ENCODE peak calls at places on chromosome 16, in five cellular contexts. R is A549; A is CD8-positive, alpha-beta memory T cell; G is iPS DF 6.9; O is GM23248. S is an unnamed sample.

GRCh38 chr16:21656795-21657768 is 4.7 kb upstream of the IGSF6 start:
- DNase-seq in R (peak; percentile 60), O (peak; percentile 76), G (no peak), A (peak; percentile 64), S (peak; percentile 76)

GRCh38 chr16:75555213-75555706 is 792 bp downstream of the TMEM231 start:
- DNase-seq in A (no peak), R (peak; percentile 94), O (peak; percentile 95), G (peak; percentile 88), S (peak; percentile 10)

GRCh38 chr16:25707982-25708583 is 16.3 kb downstream of the HS3ST4 start:
- DNase-seq in A (no peak), G (no peak), R (peak; percentile 52), O (peak; percentile 30), S (no peak)

GRCh38 chr16:72561-73537 is at the start of gene RHBDF1:
- DNase-seq in R (peak; percentile 47), G (no peak), O (peak; percentile 80), A (no peak), S (no peak)

GRCh38 chr16:53518550-53519416 is 15.8 kb upstream of the AKTIP start:
- DNase-seq in G (no peak), R (no peak), A (peak; percentile 83), O (peak; percentile 8), S (peak; percentile 87)

GRCh38 chr16:4183258-4184037 is 58.4 kb downstream of the SRL start:
- DNase-seq in O (peak; percentile 98), G (peak; percentile 82), R (peak; percentile 91), A (peak; percentile 70), S (peak; percentile 66)

GRCh38 chr16:67652578-67653130 is 7.4 kb downstream of the ACD start:
- DNase-seq in G (no peak), R (no peak), A (no peak), O (peak; percentile 64), S (no peak)

GRCh38 chr16:32116080-32116479 is 137.0 kb upstream of the TP53TG3D start:
- DNase-seq in R (no peak), O (peak; percentile 7), G (no peak), A (peak; percentile 4), S (no peak)

GRCh38 chr16:84874004-84874435 is 54.2 kb downstream of the CRISPLD2 start:
- DNase-seq in R (no peak), A (no peak), O (no peak), G (no peak), S (no peak)

GRCh38 chr16:14310519-14310991 is 239.4 kb downstream of the MRTFB start:
- DNase-seq in O (peak; percentile 67), R (peak; percentile 63), A (no peak), G (no peak), S (no peak)

GRCh38 chr16:12225282-12225681 is 248.7 kb downstream of the SNX29 start:
- DNase-seq in A (no peak), O (no peak), G (no peak), R (no peak), S (no peak)

GRCh38 chr16:5448798-5449197 is 351.2 kb upstream of the EEF2KMT start:
- DNase-seq in O (no peak), G (no peak), A (no peak), R (no peak), S (no peak)

GRCh38 chr16:67672739-67673662 is 6.4 kb downstream of the C16orf86 start:
- DNase-seq in A (peak; percentile 21), G (no peak), R (peak; percentile 58), O (peak; percentile 87), S (peak; percentile 36)

GRCh38 chr16:11964761-11965539 is at the start of gene TNFRSF17:
- DNase-seq in O (peak; percentile 38), G (no peak), A (no peak), R (no peak), S (no peak)

GRCh38 chr16:74556375-74556922 is 50.5 kb downstream of the GLG1 start:
- DNase-seq in A (no peak), R (no peak), G (no peak), O (peak; percentile 52), S (no peak)

GRCh38 chr16:66130296-66130910 is 236.1 kb upstream of the CDH5 start:
- DNase-seq in O (peak; percentile 75), A (no peak), G (no peak), R (no peak), S (no peak)

GRCh38 chr16:1812732-1813163 is 13.9 kb downstream of the HAGH start:
- DNase-seq in G (no peak), O (peak; percentile 80), R (peak; percentile 80), A (peak; percentile 51), S (peak; percentile 36)

GRCh38 chr16:84109598-84110325 is 7.0 kb downstream of the MBTPS1 start:
- DNase-seq in G (no peak), R (no peak), O (peak; percentile 20), A (no peak), S (no peak)

GRCh38 chr16:14549789-14550153 is 80.3 kb downstream of the PARN start:
- DNase-seq in O (no peak), G (no peak), R (peak; percentile 66), A (no peak), S (no peak)

GRCh38 chr16:67471758-67472384 is 9.1 kb downstream of the ATP6V0D1 start:
- DNase-seq in R (no peak), A (no peak), G (no peak), O (no peak), S (no peak)

GRCh38 chr16:4637501-4638166 is 13.0 kb downstream of the MGRN1 start:
- DNase-seq in R (no peak), A (no peak), G (no peak), O (peak; percentile 16), S (no peak)

GRCh38 chr16:10080031-10080772 is 102.0 kb downstream of the GRIN2A start:
- DNase-seq in O (peak; percentile 32), A (no peak), G (no peak), R (no peak), S (no peak)

GRCh38 chr16:58636474-58636873 is 6.8 kb upstream of the CNOT1 start:
- DNase-seq in O (no peak), G (no peak), R (no peak), A (no peak), S (no peak)

GRCh38 chr16:72794986-72795385 is 252.9 kb downstream of the ZFHX3 start:
- DNase-seq in R (no peak), A (no peak), O (no peak), G (no peak), S (no peak)

GRCh38 chr16:2530629-2531318 is 434 bp downstream of the CEMP1 start:
- DNase-seq in R (no peak), G (no peak), A (no peak), O (no peak), S (no peak)

GRCh38 chr16:55433535-55433934 is 45.5 kb upstream of the MMP2 start:
- DNase-seq in R (no peak), A (no peak), O (no peak), G (no peak), S (no peak)
- H3K4me1 ChIP-seq in R (no peaks in the 10 kb centered on the region), A (no peaks in the 10 kb centered on the region), O (peaks cover 4% of the 10 kb centered on the region), G (no peaks in the 10 kb centered on the region), S (no peaks in the 10 kb centered on the region)

DNA sequence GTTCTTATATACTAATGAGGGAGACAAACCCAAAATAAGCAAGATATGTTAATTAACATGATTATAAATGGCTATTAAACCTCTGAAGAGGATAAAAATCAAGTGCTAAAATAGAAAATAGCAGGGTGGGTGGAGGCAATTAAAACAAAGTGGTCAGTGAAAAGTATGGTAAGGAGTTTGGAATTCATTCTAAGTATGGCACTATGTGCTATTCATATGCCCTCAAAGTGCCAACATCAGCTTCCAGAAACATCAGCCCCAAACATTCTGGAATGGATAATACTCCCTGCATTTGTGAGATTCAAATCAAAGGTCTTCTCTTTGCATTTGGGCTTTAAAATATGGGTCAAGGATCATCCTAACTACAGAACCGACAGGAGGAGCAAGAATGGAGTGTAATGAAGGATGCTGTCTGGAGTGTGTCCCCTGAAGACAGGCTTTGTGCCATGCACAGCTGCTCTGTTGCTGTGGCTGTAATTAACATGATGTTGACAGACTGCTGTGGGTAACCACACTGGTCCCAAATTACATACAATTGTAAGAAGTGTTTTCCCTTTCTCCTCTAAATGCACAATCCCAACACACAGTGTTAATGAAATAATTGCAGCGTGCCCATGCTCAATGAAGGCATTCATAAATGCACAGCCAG is 93.1 kb downstream of the VAT1L start:
- DNase-seq in A (no peak), O (peak; percentile 21), R (no peak), G (no peak), S (no peak)
- H3K4me1 ChIP-seq in A (no peaks in the 10 kb centered on the region), O (peaks cover 27% of the 10 kb centered on the region), R (no peaks in the 10 kb centered on the region), G (no peaks in the 10 kb centered on the region), S (no peaks in the 10 kb centered on the region)

GRCh38 chr16:46618516-46618915 is 2.7 kb downstream of the SHCBP1 start:
- DNase-seq in O (no peak), R (no peak), G (no peak), A (no peak), S (no peak)

GRCh38 chr16:46620265-46621005 is 744 bp downstream of the SHCBP1 start:
- DNase-seq in G (no peak), A (no peak), R (peak; percentile 7), O (peak; percentile 63), S (peak; percentile 21)

GRCh38 chr16:46621902-46622676 is 910 bp upstream of the SHCBP1 start:
- DNase-seq in A (no peak), G (no peak), R (no peak), O (no peak), S (no peak)

GRCh38 chr16:46621006-46621629 is at the start of gene SHCBP1:
- DNase-seq in A (peak; percentile 24), G (peak; percentile 72), O (peak; percentile 98), R (peak; percentile 84), S (peak; percentile 88)
- H3K4me1 ChIP-seq in A (peaks cover 4% of the 10 kb centered on the region), G (no peaks in the 10 kb centered on the region), O (no peaks in the 10 kb centered on the region), R (peaks cover 3% of the 10 kb centered on the region), S (peaks cover 19% of the 10 kb centered on the region)

GRCh38 chr16:29806641-29807425 is 504 bp downstream of the MAZ start:
- DNase-seq in A (peak; percentile 51), G (no peak), O (peak; percentile 57), R (peak; percentile 88), S (no peak)

GRCh38 chr16:29808219-29808900 is 2.0 kb downstream of the MAZ start:
- DNase-seq in O (no peak), R (no peak), G (no peak), A (no peak), S (no peak)

GRCh38 chr16:29806096-29806579 is at the start of gene MAZ:
- DNase-seq in R (peak; percentile 96), A (peak; percentile 68), G (no peak), O (no peak), S (no peak)

GRCh38 chr16:29809031-29809747 is 2.8 kb upstream of the PRRT2 start:
- DNase-seq in G (no peak), R (no peak), A (no peak), O (no peak), S (no peak)

DNA sequence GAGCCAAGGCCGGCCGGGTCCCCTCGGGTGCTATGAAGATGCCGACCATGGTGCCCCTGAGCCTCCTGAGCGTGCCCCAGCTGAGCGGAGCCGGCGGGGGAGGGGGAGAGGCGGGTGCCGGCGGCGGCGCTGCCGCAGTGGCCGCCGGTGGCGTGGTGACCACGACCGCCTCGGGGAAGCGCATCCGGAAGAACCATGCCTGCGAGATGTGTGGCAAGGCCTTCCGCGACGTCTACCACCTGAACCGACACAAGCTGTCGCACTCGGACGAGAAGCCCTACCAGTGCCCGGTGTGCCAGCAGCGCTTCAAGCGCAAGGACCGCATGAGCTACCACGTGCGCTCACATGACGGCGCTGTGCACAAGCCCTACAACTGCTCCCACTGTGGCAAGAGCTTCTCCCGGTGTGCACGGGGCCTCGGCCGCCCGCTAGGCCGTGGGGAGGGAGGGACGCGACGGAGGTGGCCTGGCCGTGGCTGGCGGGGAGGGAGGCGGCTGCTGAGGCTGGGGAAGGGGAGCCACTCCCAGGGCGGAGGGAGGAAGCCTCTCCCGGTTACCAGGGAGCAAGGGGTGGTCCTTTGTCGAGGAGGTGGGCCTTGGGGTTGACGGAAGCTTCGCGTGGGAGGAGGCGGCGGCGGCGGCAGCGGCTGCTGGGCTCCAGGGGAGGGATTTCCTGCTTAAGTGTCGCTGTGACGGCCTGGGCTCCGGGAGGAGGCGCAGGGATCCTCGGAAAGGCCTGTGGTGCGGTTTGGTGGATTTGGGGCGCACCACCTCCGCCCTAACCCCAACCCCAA is 1.3 kb downstream of the MAZ start:
- DNase-seq in O (peak; percentile 96), G (no peak), A (peak; percentile 93), R (peak; percentile 95), S (peak; percentile 96)
- H3K4me1 ChIP-seq in O (peaks cover 27% of the 10 kb centered on the region), G (peaks cover 8% of the 10 kb centered on the region), A (peaks cover 48% of the 10 kb centered on the region), R (peaks cover 48% of the 10 kb centered on the region), S (peaks cover 68% of the 10 kb centered on the region)

S was measured in CD4-positive, CD25-positive, alpha-beta regulatory T cell.